ENCODE peak calls at places on chromosomes 6 and 20, in six cellular contexts. V, L, C, K, Z and D are unnamed samples.

GRCh38 chr6:110816677-110817076 is 1.4 kb upstream of the CDK19 start:
- DNase-seq in C (no peak), Z (no peak), L (no peak), V (no peak), K (peak), D (no peak)

GRCh38 chr20:63893999-63894357 is 948 bp upstream of the DNAJC5 start:
- DNase-seq in Z (no peak), K (no peak), V (no peak), C (no peak), L (no peak), D (no peak)

GRCh38 chr6:34132082-34132357 is 13.9 kb downstream of the GRM4 start:
- DNase-seq in L (no peak), V (no peak), C (no peak), Z (no peak), K (no peak), D (no peak)

GRCh38 chr20:63129376-63129965 is 86.5 kb downstream of the YTHDF1 start:
- DNase-seq in L (no peak), V (no peak), Z (no peak), C (no peak), K (no peak), D (no peak)

GRCh38 chr20:10972219-10972860 is 298.5 kb upstream of the JAG1 start:
- DNase-seq in K (no peak), L (no peak), Z (no peak), V (no peak), C (no peak), D (no peak)

GRCh38 chr6:2396856-2397640 is 151.6 kb upstream of the GMDS start:
- DNase-seq in C (peak), K (no peak), L (no peak), V (peak), Z (no peak), D (peak)

GRCh38 chr20:32907886-32908285 is 49.2 kb downstream of the EFCAB8 start:
- DNase-seq in L (no peak), Z (no peak), C (no peak), K (no peak), V (no peak), D (no peak)

GRCh38 chr20:47468290-47469050 is 33.2 kb upstream of the NCOA3 start:
- DNase-seq in Z (no peak), C (no peak), K (peak), L (no peak), V (no peak), D (no peak)

GRCh38 chr6:143878272-143878760 is 14.0 kb downstream of the ZC2HC1B start:
- DNase-seq in C (no peak), V (no peak), K (no peak), Z (no peak), L (no peak), D (no peak)

GRCh38 chr6:38241200-38241599 is 398.5 kb downstream of the BTBD9 start:
- DNase-seq in C (peak), L (no peak), V (no peak), Z (no peak), K (no peak), D (no peak)

GRCh38 chr6:14713008-14713452 is 532.8 kb upstream of the JARID2 start:
- DNase-seq in K (no peak), V (peak), Z (no peak), L (no peak), C (peak), D (no peak)

GRCh38 chr6:1039746-1040145 is 272.2 kb upstream of the FOXQ1 start:
- DNase-seq in L (no peak), V (no peak), C (no peak), K (no peak), Z (no peak), D (no peak)

GRCh38 chr6:164290101-164290500 is 875.6 kb downstream of the QKI start:
- DNase-seq in V (no peak), L (no peak), K (no peak), Z (no peak), C (no peak), D (no peak)

GRCh38 chr6:136920858-136921520 is 1.1 kb upstream of the SLC35D3 start:
- DNase-seq in Z (peak), C (no peak), L (no peak), K (peak), V (no peak), D (no peak)

GRCh38 chr6:164008902-164009301 is 594.4 kb downstream of the QKI start:
- DNase-seq in K (no peak), V (no peak), L (no peak), Z (no peak), C (no peak), D (no peak)

GRCh38 chr6:34288581-34288980 is 39.8 kb upstream of the SMIM29 start:
- DNase-seq in Z (no peak), K (peak), C (no peak), V (no peak), L (no peak), D (no peak)

GRCh38 chr20:4369798-4370124 is 351.9 kb upstream of the PRND start:
- DNase-seq in Z (no peak), K (peak), L (no peak), C (no peak), V (no peak), D (no peak)

GRCh38 chr20:48527771-48528170 is 300.0 kb downstream of the PREX1 start:
- DNase-seq in Z (no peak), K (no peak), C (no peak), L (no peak), V (no peak), D (no peak)

GRCh38 chr6:134589512-134589911 is 271.6 kb upstream of the SGK1 start:
- DNase-seq in Z (no peak), L (no peak), C (peak), V (peak), K (no peak), D (peak)

GRCh38 chr20:19588731-19589130 is 169.3 kb upstream of the RIN2 start:
- DNase-seq in V (no peak), Z (no peak), L (no peak), C (no peak), K (no peak), D (no peak)

GRCh38 chr6:158963020-158963808 is 36.8 kb downstream of the RSPH3 start:
- DNase-seq in C (no peak), L (no peak), V (no peak), Z (no peak), K (no peak), D (no peak)

GRCh38 chr20:63974402-63975200 is 4.8 kb downstream of the SAMD10 start:
- DNase-seq in L (no peak), K (peak), C (peak), V (no peak), Z (no peak), D (no peak)

GRCh38 chr20:51529027-51529749 is 13.3 kb downstream of the NFATC2 start:
- DNase-seq in K (peak), Z (peak), L (no peak), V (peak), C (peak), D (no peak)

GRCh38 chr20:19661717-19662637 is 96.1 kb upstream of the RIN2 start:
- DNase-seq in L (peak), V (peak), Z (peak), K (peak), C (peak), D (peak)

GRCh38 chr20:62289131-62289530 is 13.7 kb upstream of the ADRM1 start:
- DNase-seq in Z (no peak), C (no peak), K (no peak), V (no peak), L (no peak), D (no peak)

GRCh38 chr20:46621492-46621891 is 29.8 kb downstream of the SLC13A3 start:
- DNase-seq in K (no peak), C (peak), Z (no peak), L (no peak), V (peak), D (no peak)

GRCh38 chr6:11078266-11078665 is 15.4 kb upstream of the SMIM13 start:
- DNase-seq in V (no peak), Z (no peak), K (no peak), L (no peak), C (no peak), D (no peak)

GRCh38 chr20:62832212-62832922 is 15.5 kb downstream of the COL9A3 start:
- DNase-seq in L (peak), V (no peak), K (peak), C (no peak), Z (no peak), D (no peak)

GRCh38 chr20:64165866-64166600 is 1.8 kb downstream of the MYT1 start:
- DNase-seq in Z (no peak), V (no peak), C (no peak), L (no peak), K (no peak), D (no peak)

GRCh38 chr6:104326173-104327001 is 533.3 kb downstream of the HACE1 start:
- DNase-seq in L (no peak), C (no peak), V (peak), K (peak), Z (no peak), D (no peak)

GRCh38 chr20:19815553-19815991 is 57.5 kb downstream of the RIN2 start:
- DNase-seq in V (peak), Z (no peak), C (peak), K (peak), L (peak), D (peak)

GRCh38 chr6:151617539-151617938 is 123.7 kb downstream of the CCDC170 start:
- DNase-seq in V (no peak), C (no peak), L (no peak), K (no peak), Z (no peak), D (no peak)

GRCh38 chr20:44521484-44522481 is at the start of gene SERINC3:
- DNase-seq in K (peak), C (peak), Z (peak), L (peak), V (peak), D (peak)
- TF ChIP-seq CTCF in K (no peak), C (no peak), Z (no peak), L (peak), V (no peak), D (no peak)

GRCh38 chr6:119166024-119166782 is 87.7 kb upstream of the FAM184A start:
- DNase-seq in K (no peak), Z (no peak), L (no peak), C (no peak), V (no peak), D (no peak)
- H3K4me3 ChIP-seq in K (no peak), Z (no peak), L (no peak), C (no peak), V (no peak), D (no peak)

GRCh38 chr20:53875452-53875851 is 194.9 kb downstream of the BCAS1 start:
- DNase-seq in C (no peak), K (no peak), V (no peak), Z (no peak), L (no peak), D (no peak)
- TF ChIP-seq CTCF in C (no peak), K (no peak), V (no peak), Z (no peak), L (no peak), D (no peak)

GRCh38 chr6:161033667-161034066 is 42.1 kb downstream of the MAP3K4 start:
- DNase-seq in Z (peak), C (no peak), L (no peak), V (no peak), K (no peak), D (no peak)
- H3K4me3 ChIP-seq in Z (no peak), C (no peak), L (no peak), V (no peak), K (no peak), D (no peak)

GRCh38 chr6:138205437-138206094 is 12.7 kb downstream of the PBOV1 start:
- DNase-seq in V (no peak), L (no peak), K (no peak), Z (no peak), C (no peak), D (no peak)

GRCh38 chr6:138211601-138212000 is 6.7 kb downstream of the PBOV1 start:
- DNase-seq in L (no peak), K (no peak), C (no peak), V (no peak), Z (no peak), D (no peak)

GRCh38 chr6:138206862-138207261 is 11.4 kb downstream of the PBOV1 start:
- DNase-seq in C (no peak), Z (no peak), K (no peak), L (no peak), V (no peak), D (no peak)

GRCh38 chr6:138215071-138215470 is 3.2 kb downstream of the PBOV1 start:
- DNase-seq in Z (no peak), V (no peak), K (no peak), C (no peak), L (no peak), D (no peak)

GRCh38 chr6:138211048-138211581 is 7.2 kb downstream of the PBOV1 start:
- DNase-seq in C (no peak), Z (no peak), V (no peak), L (no peak), K (no peak), D (no peak)
- TF ChIP-seq CTCF in C (no peak), Z (no peak), V (no peak), L (peak), K (no peak), D (no peak)

GRCh38 chr6:25165181-25165580 is 114.0 kb upstream of the CARMIL1 start:
- DNase-seq in L (no peak), K (no peak), Z (no peak), V (no peak), C (no peak), D (no peak)
- H3K4me3 ChIP-seq in L (no peak), K (no peak), Z (peak), V (no peak), C (no peak), D (no peak)

DNA sequence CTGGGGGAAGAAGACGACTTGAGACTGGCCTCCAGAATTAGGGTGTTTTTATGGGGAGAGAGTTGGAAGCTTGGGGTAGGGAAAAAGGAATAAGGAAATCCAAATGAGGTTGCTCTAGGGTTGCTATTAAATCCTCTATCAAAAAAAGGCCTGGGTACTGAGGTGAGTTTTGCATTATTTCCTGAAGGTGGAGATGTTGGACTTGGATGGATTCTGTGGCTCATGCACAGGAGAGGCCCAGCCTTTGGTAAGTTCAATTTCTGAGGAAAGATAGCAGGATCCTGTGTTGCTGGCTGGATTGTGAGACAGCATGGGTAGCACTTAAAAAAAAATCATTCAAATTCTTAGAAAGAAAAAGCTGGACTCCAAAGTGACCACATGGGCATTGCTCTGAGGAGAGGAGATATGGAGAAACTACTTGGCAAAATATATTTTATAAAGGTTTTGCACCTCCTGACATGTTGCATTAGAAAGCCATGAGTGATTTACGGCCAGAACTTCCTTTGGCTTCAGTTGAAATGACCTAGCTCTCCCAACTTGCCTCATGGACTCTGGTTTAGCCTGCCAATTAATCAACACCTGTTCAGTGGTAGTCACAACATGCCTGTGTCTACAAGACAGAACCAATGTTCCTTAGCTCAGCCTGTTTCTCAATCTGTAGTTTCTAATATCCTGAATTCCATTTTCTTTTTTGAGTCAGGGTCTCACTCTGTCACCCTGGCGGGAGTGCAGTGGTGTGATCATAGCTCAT is 152.1 kb upstream of the RALGAPA2 start:
- DNase-seq in L (no peak), Z (peak), V (no peak), K (no peak), C (no peak), D (no peak)
- TF ChIP-seq CTCF in L (no peak), Z (no peak), V (no peak), K (no peak), C (no peak), D (no peak)